ENCODE peak calls at places on chromosomes 7 and 10, in nine cellular contexts. W is WTC11; L is myocyte; X is effector CD4-positive, alpha-beta T cell; M is GM20000; R is erythroblast; S is T-cell; U is CD8-positive, alpha-beta T cell; Z is AG10803. B is an unnamed sample.

GRCh38 chr10:18616337-18616736 is 35.0 kb downstream of the NSUN6 start:
- DNase-seq in L (no peak), U (no peak), Z (no peak), M (no peak), X (no peak), S (no peak), W (no peak), R (no peak), B (peak; percentile 36)

GRCh38 chr7:92880212-92881090 is 44.1 kb upstream of the CDK6 start:
- DNase-seq in W (peak; percentile 63), U (no peak), R (peak; percentile 37), L (no peak), S (no peak), X (no peak), Z (peak; percentile 20), M (peak; percentile 40), B (peak; percentile 9)

GRCh38 chr10:116001976-116002375 is 271.0 kb downstream of the GFRA1 start:
- DNase-seq in W (no peak), U (no peak), X (no peak), M (no peak), L (no peak), Z (no peak), S (no peak), R (no peak), B (no peak)

GRCh38 chr7:103989785-103990775 is 622 bp upstream of the RELN start:
- DNase-seq in S (no peak), W (peak; percentile 51), R (peak; percentile 46), X (no peak), Z (peak; percentile 17), U (no peak), L (peak; percentile 13), M (peak; percentile 41), B (peak; percentile 30)

GRCh38 chr10:70477661-70478162 is 855 bp upstream of the PALD1 start:
- DNase-seq in Z (no peak), S (peak; percentile 73), X (peak; percentile 71), L (no peak), W (no peak), U (peak; percentile 47), R (no peak), M (peak; percentile 67), B (no peak)

GRCh38 chr7:16420329-16420648 is 1.0 kb downstream of the CRPPA start:
- DNase-seq in S (no peak), L (no peak), M (no peak), X (no peak), Z (no peak), R (no peak), U (no peak), W (no peak), B (no peak)

GRCh38 chr10:132735341-132735775 is 50.6 kb downstream of the NKX6-2 start:
- DNase-seq in W (no peak), X (no peak), M (no peak), L (no peak), Z (no peak), S (no peak), U (no peak), R (no peak), B (peak; percentile 24)

GRCh38 chr10:43202657-43203490 is 64.0 kb downstream of the RASGEF1A start:
- DNase-seq in R (peak; percentile 51), Z (no peak), S (peak; percentile 14), M (peak; percentile 84), L (no peak), W (peak; percentile 98), X (peak; percentile 17), U (no peak), B (no peak)

GRCh38 chr10:36362257-36362656 is 720.2 kb upstream of the FZD8 start:
- DNase-seq in Z (no peak), W (no peak), X (no peak), R (no peak), M (no peak), L (no peak), U (no peak), S (no peak), B (no peak)

GRCh38 chr7:52431082-52431815 is 604.2 kb upstream of the POM121L12 start:
- DNase-seq in R (no peak), M (no peak), X (no peak), S (no peak), Z (no peak), U (no peak), W (no peak), L (no peak), B (no peak)

GRCh38 chr10:6215241-6215640 is 12.5 kb downstream of the PFKFB3 start:
- DNase-seq in W (no peak), M (no peak), X (no peak), U (no peak), L (no peak), Z (no peak), R (no peak), S (no peak), B (no peak)

GRCh38 chr10:34814228-34815173 is 595 bp downstream of the PARD3 start:
- DNase-seq in W (peak; percentile 63), Z (peak; percentile 30), X (no peak), R (peak; percentile 48), L (peak; percentile 65), S (no peak), U (no peak), M (peak; percentile 77), B (peak; percentile 20)

GRCh38 chr7:7408001-7408770 is 127.5 kb downstream of the COL28A1 start:
- DNase-seq in L (no peak), U (no peak), Z (no peak), W (no peak), M (no peak), R (no peak), S (no peak), X (no peak), B (no peak)

GRCh38 chr10:132861884-132862461 is 76.0 kb upstream of the NKX6-2 start:
- DNase-seq in R (no peak), Z (no peak), L (no peak), S (no peak), W (peak; percentile 6), X (no peak), U (no peak), M (no peak), B (no peak)

GRCh38 chr7:2812831-2813230 is 31.3 kb downstream of the GNA12 start:
- DNase-seq in X (no peak), U (no peak), R (no peak), Z (no peak), W (no peak), S (no peak), M (no peak), L (no peak), B (peak; percentile 56)

GRCh38 chr10:69752491-69752890 is 49.2 kb upstream of the COL13A1 start:
- DNase-seq in U (no peak), W (no peak), S (no peak), Z (no peak), R (no peak), X (no peak), M (no peak), L (no peak), B (no peak)

GRCh38 chr7:24438232-24438631 is 135.0 kb upstream of the PALS2 start:
- DNase-seq in R (no peak), Z (no peak), M (no peak), U (no peak), X (no peak), L (no peak), W (no peak), S (no peak), B (no peak)

GRCh38 chr7:23925088-23925487 is 215.1 kb downstream of the STK31 start:
- DNase-seq in L (no peak), Z (no peak), S (no peak), X (no peak), M (no peak), R (no peak), W (no peak), U (no peak), B (no peak)

GRCh38 chr7:91512958-91513357 is 248.7 kb downstream of the FZD1 start:
- DNase-seq in S (no peak), M (no peak), W (no peak), L (no peak), Z (no peak), U (no peak), R (no peak), X (no peak), B (no peak)

GRCh38 chr10:23499317-23499716 is 60.4 kb downstream of the OTUD1 start:
- DNase-seq in S (no peak), L (no peak), W (no peak), Z (no peak), U (no peak), M (no peak), R (no peak), X (no peak), B (no peak)

GRCh38 chr7:97078023-97078988 is 39.2 kb upstream of the SDHAF3 start:
- DNase-seq in L (no peak), U (no peak), M (no peak), X (no peak), Z (no peak), R (no peak), W (no peak), S (no peak), B (no peak)

GRCh38 chr7:98293746-98294145 is 12.3 kb downstream of the BRI3 start:
- DNase-seq in W (no peak), X (no peak), U (no peak), M (no peak), Z (no peak), S (no peak), R (no peak), L (no peak), B (no peak)

GRCh38 chr7:54559401-54559800 is 17.2 kb downstream of the VSTM2A start:
- DNase-seq in R (no peak), W (no peak), X (no peak), Z (no peak), S (no peak), U (no peak), M (no peak), L (no peak), B (no peak)

GRCh38 chr10:93180402-93181040 is 106.8 kb downstream of the CYP26A1 start:
- DNase-seq in M (no peak), U (no peak), R (no peak), W (no peak), S (no peak), X (no peak), L (no peak), Z (peak; percentile 87), B (peak; percentile 6)

GRCh38 chr7:8162181-8162580 is 99.8 kb downstream of the ICA1 start:
- DNase-seq in M (no peak), X (no peak), U (no peak), R (no peak), L (no peak), S (no peak), Z (no peak), W (no peak), B (no peak)

GRCh38 chr7:138741453-138741735 is 40.2 kb upstream of the SVOPL start:
- DNase-seq in Z (no peak), W (no peak), U (no peak), S (no peak), M (no peak), X (no peak), R (no peak), L (no peak), B (no peak)

GRCh38 chr10:69845574-69846251 is 44.0 kb downstream of the COL13A1 start:
- DNase-seq in U (no peak), W (no peak), R (no peak), S (no peak), X (no peak), M (no peak), L (peak; percentile 89), Z (peak; percentile 55), B (peak; percentile 65)

GRCh38 chr10:126481181-126481580 is 92.9 kb upstream of the ADAM12 start:
- DNase-seq in U (no peak), L (no peak), R (no peak), X (no peak), M (no peak), Z (no peak), S (no peak), W (no peak), B (no peak)

GRCh38 chr7:114269714-114270113 is 144.9 kb upstream of the FOXP2 start:
- DNase-seq in Z (no peak), M (no peak), X (no peak), R (no peak), L (no peak), W (no peak), S (no peak), U (no peak), B (no peak)

GRCh38 chr7:68509054-68509453 is 1089.2 kb upstream of the AUTS2 start:
- DNase-seq in M (no peak), U (no peak), Z (no peak), R (no peak), S (no peak), W (no peak), X (no peak), L (no peak), B (no peak)

GRCh38 chr10:22491480-22491879 is 146.2 kb downstream of the SPAG6 start:
- DNase-seq in S (no peak), R (no peak), X (no peak), M (no peak), L (peak; percentile 47), U (no peak), W (no peak), Z (no peak), B (no peak)